ENCODE peak calls at places on chromosomes 2 and 18, in ten cellular contexts. W is SW 1271, P is iPS-NIHi11, H is small intestine, S is neuronal stem cell, V is astrocyte of the spinal cord, X is HTR-8/SVneo, Z is upper lobe of right lung, J is T-cell, B is mesothelial cell of epicardium. O is an unnamed sample.

GRCh38 chr2:207450186-207450585 is 79.6 kb upstream of the CREB1 start:
- DNase-seq in W (no peak), P (no peak), H (no peak), S (no peak), V (no peak), X (no peak), Z (no peak), J (no peak), B (no peak), O (no peak)

GRCh38 chr2:120631241-120631640 is 104.4 kb upstream of the GLI2 start:
- DNase-seq in W (no peak), P (no peak), H (no peak), S (no peak), V (no peak), X (no peak), Z (peak; percentile 41), J (no peak), B (no peak), O (no peak)

GRCh38 chr2:73177645-73178255 is 24.6 kb upstream of the NOTO start:
- DNase-seq in W (no peak), P (peak; percentile 54), H (no peak), S (no peak), V (no peak), X (no peak), Z (no peak), J (no peak), B (no peak), O (no peak)

GRCh38 chr2:110865188-110865587 is 132.8 kb downstream of the ACOXL start:
- DNase-seq in W (no peak), P (no peak), H (peak; percentile 48), S (no peak), V (no peak), X (no peak), Z (no peak), J (no peak), B (no peak), O (no peak)

GRCh38 chr2:131104487-131105155 is 515 bp upstream of the PLEKHB2 start:
- DNase-seq in W (peak; percentile 92), P (peak; percentile 67), H (peak; percentile 89), S (no peak), V (no peak), X (peak; percentile 69), Z (peak; percentile 81), J (no peak), B (no peak), O (peak; percentile 88)

GRCh38 chr18:24055878-24056277 is 41.3 kb downstream of the TTC39C start:
- DNase-seq in W (no peak), P (no peak), H (no peak), S (no peak), V (no peak), X (no peak), Z (no peak), J (no peak), B (no peak), O (peak; percentile 17)

GRCh38 chr2:195652916-195653315 is 4.1 kb upstream of the SLC39A10 start:
- DNase-seq in W (no peak), P (no peak), H (no peak), S (no peak), V (no peak), X (no peak), Z (no peak), J (no peak), B (no peak), O (no peak)

GRCh38 chr18:48749768-48750167 is 201.0 kb downstream of the SMAD7 start:
- DNase-seq in W (no peak), P (no peak), H (no peak), S (no peak), V (peak; percentile 53), X (no peak), Z (no peak), J (no peak), B (no peak), O (no peak)

GRCh38 chr18:31486165-31486564 is 11.8 kb upstream of the DSG2 start:
- DNase-seq in W (no peak), P (no peak), H (no peak), S (no peak), V (no peak), X (no peak), Z (no peak), J (no peak), B (peak; percentile 53), O (no peak)

GRCh38 chr2:109069430-109070194 is 59.4 kb upstream of the SH3RF3 start:
- DNase-seq in W (no peak), P (peak; percentile 45), H (peak; percentile 92), S (no peak), V (no peak), X (no peak), Z (no peak), J (no peak), B (no peak), O (no peak)

GRCh38 chr2:137964859-137965459 is 686 bp downstream of the HNMT start:
- DNase-seq in W (no peak), P (no peak), H (no peak), S (no peak), V (no peak), X (no peak), Z (no peak), J (no peak), B (no peak), O (no peak)

GRCh38 chr18:13610517-13610916 is 115.8 kb downstream of the FAM210A start:
- DNase-seq in W (no peak), P (no peak), H (no peak), S (no peak), V (no peak), X (no peak), Z (peak; percentile 52), J (no peak), B (no peak), O (no peak)

GRCh38 chr2:228819701-228820100 is 451.4 kb downstream of the PID1 start:
- DNase-seq in W (no peak), P (no peak), H (no peak), S (no peak), V (no peak), X (no peak), Z (no peak), J (no peak), B (no peak), O (no peak)

GRCh38 chr2:9144047-9144446 is 62.6 kb upstream of the ASAP2 start:
- DNase-seq in W (no peak), P (no peak), H (no peak), S (no peak), V (no peak), X (no peak), Z (no peak), J (no peak), B (no peak), O (no peak)

GRCh38 chr2:33047939-33048338 is 101.2 kb downstream of the LTBP1 start:
- DNase-seq in W (no peak), P (no peak), H (no peak), S (no peak), V (no peak), X (no peak), Z (no peak), J (no peak), B (no peak), O (no peak)

GRCh38 chr18:57951999-57952774 is 91.8 kb upstream of the NEDD4L start:
- DNase-seq in W (no peak), P (no peak), H (peak; percentile 51), S (no peak), V (no peak), X (no peak), Z (peak; percentile 68), J (no peak), B (no peak), O (no peak)

GRCh38 chr2:188485496-188485895 is 193.8 kb downstream of the GULP1 start:
- DNase-seq in W (no peak), P (no peak), H (no peak), S (no peak), V (no peak), X (no peak), Z (no peak), J (no peak), B (no peak), O (no peak)

GRCh38 chr2:53445376-53446072 is 322.1 kb upstream of the CHAC2 start:
- DNase-seq in W (no peak), P (no peak), H (peak; percentile 13), S (no peak), V (peak; percentile 48), X (peak; percentile 17), Z (no peak), J (no peak), B (no peak), O (no peak)

GRCh38 chr2:39996653-39997080 is 217.6 kb upstream of the THUMPD2 start:
- DNase-seq in W (peak; percentile 33), P (no peak), H (peak; percentile 69), S (no peak), V (peak; percentile 94), X (no peak), Z (no peak), J (no peak), B (no peak), O (peak; percentile 35)

GRCh38 chr2:198975779-198976178 is 482.0 kb downstream of the SATB2 start:
- DNase-seq in W (no peak), P (no peak), H (no peak), S (no peak), V (no peak), X (no peak), Z (no peak), J (no peak), B (no peak), O (no peak)

GRCh38 chr2:112876971-112877361 is 34.0 kb upstream of the IL37 start:
- DNase-seq in W (no peak), P (no peak), H (no peak), S (no peak), V (no peak), X (no peak), Z (no peak), J (no peak), B (no peak), O (no peak)

GRCh38 chr2:1495676-1496393 is 82.6 kb downstream of the TPO start:
- DNase-seq in W (no peak), P (no peak), H (peak; percentile 2), S (no peak), V (no peak), X (no peak), Z (peak; percentile 42), J (no peak), B (no peak), O (no peak)

GRCh38 chr2:159939946-159940345 is 122.5 kb downstream of the PLA2R1 start:
- DNase-seq in W (peak; percentile 26), P (peak; percentile 24), H (peak; percentile 24), S (no peak), V (peak; percentile 36), X (peak; percentile 30), Z (no peak), J (no peak), B (no peak), O (no peak)

GRCh38 chr2:46569061-46569560 is 89.7 kb downstream of the TMEM247 start:
- DNase-seq in W (no peak), P (no peak), H (no peak), S (no peak), V (peak; percentile 40), X (no peak), Z (no peak), J (no peak), B (no peak), O (peak; percentile 24)

GRCh38 chr2:168530980-168531379 is 74.9 kb downstream of the CERS6 start:
- DNase-seq in W (no peak), P (no peak), H (no peak), S (no peak), V (peak; percentile 44), X (no peak), Z (no peak), J (no peak), B (no peak), O (no peak)